ENCODE peak calls at places on chromosome X, in seven cellular contexts. W is choroid plexus epithelial cell, Q is neuronal stem cell, R is mesenchymal stem cell, S is cardiac muscle cell, G is GM12865, J is neural progenitor cell. C is an unnamed sample.

GRCh38 chrX:71997320-71997719 is 86.7 kb downstream of the NHSL2 start:
- DNase-seq in W (no peak), G (no peak), S (no peak), R (no peak), J (no peak), Q (no peak), C (no peak)

GRCh38 chrX:97065066-97065465 is 181.4 kb downstream of the RPA4 start:
- DNase-seq in Q (no peak), R (no peak), G (no peak), J (no peak), S (no peak), W (no peak), C (no peak)

GRCh38 chrX:106952988-106953387 is 32.8 kb downstream of the CLDN2 start:
- DNase-seq in S (peak), W (peak), J (no peak), R (peak), Q (no peak), G (no peak), C (no peak)

GRCh38 chrX:63050225-63050624 is 300.9 kb downstream of the SPIN4 start:
- DNase-seq in R (no peak), W (peak), S (no peak), J (no peak), G (peak), Q (no peak), C (no peak)

GRCh38 chrX:124256209-124256608 is 76.3 kb upstream of the TEX13D start:
- DNase-seq in R (peak), W (no peak), S (no peak), J (no peak), G (no peak), Q (no peak), C (peak)

GRCh38 chrX:107724653-107725052 is 50.9 kb downstream of the TSC22D3 start:
- DNase-seq in W (no peak), J (no peak), Q (no peak), R (no peak), G (no peak), S (no peak), C (no peak)

GRCh38 chrX:103607385-103608304 is at the start of gene TCEAL3:
- DNase-seq in Q (peak), G (peak), W (peak), S (peak), J (peak), R (peak), C (no peak)

GRCh38 chrX:118117069-118117405 is 427 bp upstream of the KLHL13 start:
- DNase-seq in W (no peak), Q (no peak), R (no peak), S (no peak), G (no peak), J (no peak), C (no peak)

GRCh38 chrX:131854586-131854985 is 168.5 kb upstream of the STK26 start:
- DNase-seq in Q (no peak), R (peak), G (no peak), W (peak), S (no peak), J (no peak), C (no peak)

GRCh38 chrX:45762699-45763647 is 562.3 kb upstream of the DIPK2B start:
- DNase-seq in G (peak), Q (no peak), W (no peak), J (no peak), S (no peak), R (peak), C (no peak)

GRCh38 chrX:12153741-12154140 is 15.5 kb downstream of the FRMPD4 start:
- DNase-seq in S (no peak), W (no peak), J (no peak), Q (no peak), R (no peak), G (no peak), C (no peak)

GRCh38 chrX:50697691-50698090 is 116.3 kb downstream of the SHROOM4 start:
- DNase-seq in S (peak), W (peak), Q (no peak), G (no peak), J (no peak), R (peak), C (peak)

GRCh38 chrX:104742345-104742744 is 176.3 kb downstream of the IL1RAPL2 start:
- DNase-seq in Q (no peak), W (no peak), S (no peak), R (peak), G (no peak), J (no peak), C (no peak)

GRCh38 chrX:49991718-49992117 is 69.3 kb downstream of the CLCN5 start:
- DNase-seq in S (no peak), J (no peak), R (no peak), Q (no peak), G (no peak), W (no peak), C (no peak)

GRCh38 chrX:49754238-49754857 is 58.6 kb upstream of the PAGE1 start:
- DNase-seq in R (peak), J (peak), G (peak), W (peak), S (peak), Q (peak), C (peak)

GRCh38 chrX:121000589-121000988 is 15.0 kb upstream of the CT47A1 start:
- DNase-seq in J (peak), W (peak), G (peak), R (no peak), S (no peak), Q (no peak), C (no peak)

GRCh38 chrX:137574784-137575298 is 8.9 kb downstream of the ZIC3 start:
- DNase-seq in W (no peak), S (no peak), Q (no peak), J (peak), R (no peak), G (no peak), C (no peak)

GRCh38 chrX:35670894-35671293 is 127.2 kb upstream of the MAGEB16 start:
- DNase-seq in Q (no peak), W (no peak), S (no peak), R (peak), G (peak), J (no peak), C (no peak)

GRCh38 chrX:11648705-11649519 is 16.8 kb downstream of the ARHGAP6 start:
- DNase-seq in W (no peak), R (no peak), G (no peak), Q (no peak), J (no peak), S (no peak), C (no peak)

GRCh38 chrX:74505437-74505836 is 84.1 kb downstream of the SLC16A2 start:
- DNase-seq in G (no peak), J (peak), Q (no peak), S (peak), R (no peak), W (no peak), C (no peak)

GRCh38 chrX:17854069-17854468 is 7.0 kb downstream of the RAI2 start:
- DNase-seq in W (no peak), G (no peak), S (no peak), R (no peak), J (no peak), Q (no peak), C (no peak)

GRCh38 chrX:9847071-9847470 is 60.8 kb downstream of the SHROOM2 start:
- DNase-seq in R (peak), G (no peak), Q (no peak), J (no peak), W (peak), S (peak), C (peak)

GRCh38 chrX:9844936-9845573 is 58.8 kb downstream of the SHROOM2 start:
- DNase-seq in J (no peak), W (no peak), R (peak), G (no peak), S (no peak), Q (no peak), C (no peak)

GRCh38 chrX:9848718-9849481 is 62.7 kb downstream of the SHROOM2 start:
- DNase-seq in J (no peak), R (no peak), S (no peak), Q (no peak), W (no peak), G (no peak), C (no peak)

GRCh38 chrX:9845574-9845948 is 59.3 kb downstream of the SHROOM2 start:
- DNase-seq in J (no peak), Q (no peak), R (peak), S (no peak), W (peak), G (no peak), C (peak)

DNA sequence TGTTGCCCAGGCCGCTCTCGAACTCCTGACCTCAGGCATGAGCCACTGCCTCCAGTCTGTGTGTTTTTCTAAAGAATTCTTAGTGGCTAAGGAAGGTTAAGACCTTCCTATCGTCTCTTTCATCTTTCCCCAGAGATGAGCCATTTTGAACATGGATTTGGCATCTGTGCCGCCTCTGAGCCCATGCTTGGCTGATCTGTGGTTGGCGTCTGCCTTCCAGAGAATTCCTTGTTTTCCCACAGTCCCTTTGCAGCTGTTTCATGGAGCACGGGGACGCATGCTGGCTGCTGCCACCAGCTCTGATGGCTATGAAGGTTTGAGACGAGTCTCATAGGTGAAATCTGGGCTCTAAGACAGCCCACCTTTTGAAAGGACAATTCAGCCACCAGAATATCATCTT is 60.4 kb downstream of the SHROOM2 start:
- DNase-seq in Q (no peak), G (no peak), W (no peak), S (no peak), J (no peak), R (no peak), C (no peak)
- H3K4me3 ChIP-seq in Q (no peak), G (no peak), W (no peak), S (no peak), J (no peak), R (no peak), C (no peak)

GRCh38 chrX:69320116-69320515 is 154.9 kb upstream of the PJA1 start:
- DNase-seq in J (no peak), S (no peak), W (no peak), G (no peak), R (no peak), Q (no peak), C (no peak)

GRCh38 chrX:69317721-69318120 is 152.5 kb upstream of the PJA1 start:
- DNase-seq in G (no peak), W (no peak), S (no peak), Q (no peak), R (no peak), J (no peak), C (no peak)

GRCh38 chrX:69319376-69319775 is 154.1 kb upstream of the PJA1 start:
- DNase-seq in R (no peak), Q (no peak), G (no peak), W (no peak), J (no peak), S (no peak), C (no peak)

GRCh38 chrX:69321006-69321655 is 155.9 kb upstream of the PJA1 start:
- DNase-seq in Q (no peak), G (no peak), R (no peak), W (no peak), J (no peak), S (no peak), C (no peak)

DNA sequence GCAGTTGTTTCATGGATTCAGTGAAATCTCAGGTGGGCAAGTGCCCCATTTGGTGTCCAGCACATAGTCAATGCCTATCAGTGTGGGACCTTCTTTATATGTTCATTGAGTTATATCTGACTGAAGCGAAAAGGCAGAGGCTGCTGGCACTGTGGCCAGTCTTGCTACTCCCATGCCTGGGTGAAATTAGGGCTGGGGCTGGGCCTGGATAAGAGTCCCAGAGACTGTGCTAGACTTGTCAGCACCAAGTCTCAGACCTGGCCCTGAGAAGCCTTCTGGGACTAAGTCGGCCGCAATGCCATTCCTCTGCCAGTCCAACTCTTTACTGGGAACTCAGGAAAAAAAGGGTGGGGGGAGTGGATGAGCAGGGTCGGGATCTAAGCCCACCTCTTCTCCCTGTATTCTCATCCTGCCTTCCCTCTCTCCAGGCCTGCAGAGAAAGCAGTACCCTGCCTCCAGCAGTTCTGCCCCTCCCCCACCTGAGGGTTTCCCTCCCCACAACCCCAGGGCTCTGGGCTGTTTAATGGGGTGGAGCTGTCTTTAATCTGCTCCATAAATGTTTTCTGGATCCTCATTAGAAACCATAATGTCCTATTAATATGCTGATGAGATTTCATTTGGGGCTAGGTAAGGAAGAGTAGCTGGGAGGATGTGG is 153.5 kb upstream of the PJA1 start:
- DNase-seq in R (no peak), G (no peak), W (no peak), S (no peak), Q (no peak), J (no peak), C (no peak)
- H3K4me3 ChIP-seq in R (no peak), G (no peak), W (no peak), S (no peak), Q (no peak), J (no peak), C (no peak)

GRCh38 chrX:156004740-156005139 is 7.2 kb downstream of the IL9R start:
- DNase-seq in R (no peak), Q (no peak), S (no peak), J (no peak), G (no peak), W (no peak), C (no peak)

GRCh38 chrX:156005144-156005543 is 7.6 kb downstream of the IL9R start:
- DNase-seq in J (no peak), R (no peak), Q (no peak), W (no peak), S (no peak), G (no peak), C (no peak)

GRCh38 chrX:156004256-156004655 is 6.8 kb downstream of the IL9R start:
- DNase-seq in S (no peak), G (no peak), W (no peak), Q (no peak), R (no peak), J (no peak), C (no peak)

GRCh38 chrX:156002517-156002916 is 5.0 kb downstream of the IL9R start:
- DNase-seq in S (no peak), R (no peak), G (no peak), Q (no peak), J (no peak), W (no peak), C (no peak)

DNA sequence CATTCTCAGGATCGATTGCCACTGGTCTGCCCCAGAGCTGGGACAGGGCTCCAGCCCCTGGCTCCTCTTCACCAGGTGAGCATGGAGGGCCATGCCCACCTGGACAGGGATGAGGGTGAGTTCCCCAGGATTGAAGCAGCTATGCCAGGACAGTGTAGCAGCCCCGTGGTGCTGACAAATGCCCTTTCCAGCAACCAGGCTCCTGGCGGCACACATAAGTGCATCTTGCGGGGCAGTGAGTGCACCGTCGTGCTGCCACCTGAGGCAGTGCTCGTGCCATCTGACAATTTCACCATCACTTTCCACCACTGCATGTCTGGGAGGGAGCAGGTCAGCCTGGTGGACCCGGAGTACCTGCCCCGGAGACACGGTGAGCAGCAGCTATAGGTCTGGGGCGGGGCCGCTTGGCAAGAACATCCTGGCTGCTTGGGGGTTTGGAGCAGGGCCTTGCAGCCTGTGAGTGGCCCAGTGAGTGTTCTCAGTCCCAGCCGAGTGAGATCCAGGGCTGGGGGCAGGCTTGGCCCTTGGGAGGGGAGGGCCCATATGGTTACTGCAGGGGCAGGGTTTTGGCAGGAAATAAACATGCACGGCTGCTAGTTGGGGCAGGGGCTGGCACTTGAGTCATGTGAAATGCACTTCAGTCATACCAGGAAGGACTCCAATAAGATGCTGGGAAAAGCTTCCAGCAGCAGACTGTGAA is 6.1 kb downstream of the IL9R start:
- DNase-seq in S (no peak), Q (no peak), R (no peak), J (no peak), W (no peak), G (no peak), C (no peak)
- H3K4me3 ChIP-seq in S (no peak), Q (no peak), R (no peak), J (no peak), W (no peak), G (no peak), C (no peak)

DNA sequence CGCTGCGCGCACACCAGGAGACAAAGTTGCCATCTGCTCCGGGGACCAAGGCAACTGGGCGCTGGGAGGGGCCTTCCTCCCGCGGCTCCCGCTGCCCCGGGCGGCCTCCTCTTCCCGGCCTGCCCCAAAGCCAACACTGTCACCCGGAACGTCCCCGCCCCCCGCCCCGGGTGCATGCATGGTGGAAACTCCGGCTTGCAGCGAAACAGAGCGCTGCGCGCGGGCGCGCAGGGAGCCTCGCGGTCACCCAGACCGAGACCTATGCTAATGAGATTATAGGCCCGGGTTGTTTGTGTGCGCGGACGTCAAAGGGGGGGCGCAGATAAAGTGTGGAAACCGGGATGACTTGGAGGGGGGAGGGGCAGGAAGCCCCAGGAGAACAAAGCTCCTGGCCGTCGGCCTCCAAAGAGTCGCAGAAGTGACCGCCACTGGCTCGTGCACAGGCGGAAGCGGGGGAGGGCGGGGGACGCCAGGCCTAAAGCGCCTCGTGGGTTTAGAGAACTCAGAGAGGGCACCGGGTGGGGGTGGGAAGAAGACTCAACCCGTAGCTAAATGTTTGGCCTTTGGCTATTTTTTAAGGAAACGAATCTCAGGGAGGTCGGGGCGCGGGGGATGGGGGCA is 88.8 kb downstream of the BCOR start:
- DNase-seq in G (peak), S (peak), J (peak), W (no peak), Q (no peak), R (peak), C (no peak)
- H3K4me3 ChIP-seq in G (peak), S (peak), J (peak), W (peak), Q (peak), R (peak), C (no peak)

GRCh38 chrX:23704673-23705206 is 37.4 kb downstream of the PRDX4 start:
- DNase-seq in Q (no peak), W (no peak), S (no peak), J (no peak), G (no peak), R (no peak), C (no peak)

GRCh38 chrX:23694606-23695005 is 27.3 kb downstream of the PRDX4 start:
- DNase-seq in J (peak), W (peak), R (peak), Q (peak), G (peak), S (peak), C (peak)

GRCh38 chrX:23705235-23705634 is 37.8 kb downstream of the ACOT9 start:
- DNase-seq in Q (no peak), R (no peak), J (no peak), S (no peak), G (no peak), W (no peak), C (no peak)

GRCh38 chrX:23699636-23700194 is 32.4 kb downstream of the PRDX4 start:
- DNase-seq in Q (no peak), J (peak), R (no peak), S (peak), G (no peak), W (peak), C (no peak)
- H3K4me3 ChIP-seq in Q (no peak), J (no peak), R (peak), S (no peak), G (no peak), W (no peak), C (no peak)

GRCh38 chrX:154918060-154918483 is 31.9 kb downstream of the F8A1 start:
- DNase-seq in J (peak), W (peak), Q (peak), R (peak), G (peak), S (peak), C (peak)
- H3K4me3 ChIP-seq in J (no peak), W (peak), Q (peak), R (peak), G (peak), S (no peak), C (peak)

DNA sequence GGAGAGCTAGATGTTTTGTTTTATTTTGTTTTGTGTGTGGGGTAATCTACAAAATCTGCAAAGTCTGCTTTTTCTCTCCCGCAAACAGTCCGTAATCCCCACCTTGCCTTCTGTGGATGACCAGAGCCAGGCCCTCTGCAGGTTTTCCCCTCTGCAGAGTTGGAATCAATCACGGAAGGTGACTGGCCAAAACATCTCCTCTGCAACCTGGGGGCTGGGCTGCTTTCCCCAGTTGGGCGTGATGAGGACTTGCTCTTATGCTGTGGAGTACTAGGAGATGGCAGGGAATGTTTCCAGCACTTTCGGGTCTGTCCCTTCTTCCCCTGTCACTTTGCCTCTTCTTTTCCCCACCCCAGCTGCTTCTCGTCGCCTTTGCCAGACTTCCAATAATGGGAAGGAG is 1.1 kb downstream of the TMEM35A start:
- DNase-seq in W (no peak), R (no peak), G (no peak), J (peak), S (peak), Q (no peak), C (no peak)
- H3K4me3 ChIP-seq in W (no peak), R (peak), G (no peak), J (peak), S (peak), Q (peak), C (peak)

DNA sequence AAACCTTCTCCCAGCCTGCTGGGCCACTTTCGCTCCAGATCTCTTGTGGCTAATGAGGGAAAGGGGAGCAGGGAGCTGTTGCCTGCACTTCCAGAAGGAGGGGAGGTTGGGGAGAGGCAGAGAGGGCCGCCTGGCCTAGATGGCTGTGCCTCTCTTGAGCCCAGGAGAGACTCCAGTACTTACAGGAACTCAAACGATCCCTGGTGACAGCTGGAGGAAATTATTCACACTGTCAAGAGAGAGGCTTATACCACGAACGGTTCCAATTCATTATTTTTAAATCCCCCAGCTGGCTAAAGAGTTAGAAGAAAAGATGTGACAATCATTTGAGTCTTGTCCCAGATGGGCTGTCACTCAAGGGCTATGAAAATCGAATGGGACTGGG is 96.1 kb downstream of the PHKA2 start:
- DNase-seq in W (no peak), R (no peak), J (no peak), G (no peak), Q (no peak), S (no peak), C (no peak)
- H3K4me3 ChIP-seq in W (no peak), R (no peak), J (no peak), G (no peak), Q (no peak), S (no peak), C (no peak)